ENCODE peak calls at places on chromosomes 7 and 10, in ten cellular contexts. C, D, H, V, J, P, X, L, Z and T are unnamed samples.

GRCh38 chr7:45196374-45196773 is 38.8 kb downstream of the RAMP3 start:
- DNase-seq in C (no peak), D (no peak), H (peak; percentile 62), V (peak; percentile 74), J (peak; percentile 46), P (peak; percentile 38), X (no peak), L (no peak), Z (no peak), T (no peak)

GRCh38 chr7:83681200-83681599 is 32.3 kb upstream of the SEMA3E start:
- DNase-seq in C (no peak), D (no peak), H (no peak), V (no peak), J (no peak), P (no peak), X (no peak), L (no peak), Z (no peak), T (no peak)

GRCh38 chr10:91707236-91707635 is 74.4 kb upstream of the PPP1R3C start:
- DNase-seq in C (peak; percentile 1), D (no peak), H (no peak), V (no peak), J (no peak), P (no peak), X (no peak), L (no peak), Z (no peak), T (no peak)

GRCh38 chr10:78803710-78804109 is 265.1 kb upstream of the ZMIZ1 start:
- DNase-seq in C (no peak), D (no peak), H (no peak), V (no peak), J (no peak), P (no peak), X (no peak), L (no peak), Z (no peak), T (no peak)

GRCh38 chr10:13349776-13350274 is 1.7 kb upstream of the SEPHS1 start:
- DNase-seq in C (peak; percentile 40), D (peak; percentile 59), H (peak; percentile 42), V (peak; percentile 20), J (peak; percentile 7), P (peak; percentile 31), X (no peak), L (peak; percentile 50), Z (no peak), T (peak; percentile 53)

GRCh38 chr10:110138197-110138812 is 69.1 kb upstream of the MXI1 start:
- DNase-seq in C (peak; percentile 65), D (peak; percentile 71), H (no peak), V (no peak), J (no peak), P (no peak), X (peak; percentile 76), L (no peak), Z (peak; percentile 25), T (no peak)

GRCh38 chr7:46713868-46714596 is 793.0 kb upstream of the IGFBP3 start:
- DNase-seq in C (no peak), D (no peak), H (no peak), V (no peak), J (no peak), P (no peak), X (no peak), L (peak; percentile 55), Z (no peak), T (no peak)

GRCh38 chr10:97583476-97583875 is 713 bp upstream of the HOGA1 start:
- DNase-seq in C (no peak), D (no peak), H (no peak), V (no peak), J (no peak), P (no peak), X (no peak), L (no peak), Z (no peak), T (no peak)

GRCh38 chr10:92222603-92223275 is 68.1 kb downstream of the CPEB3 start:
- DNase-seq in C (no peak), D (peak; percentile 85), H (no peak), V (no peak), J (no peak), P (no peak), X (no peak), L (no peak), Z (no peak), T (no peak)

GRCh38 chr7:113548137-113548536 is 370.7 kb downstream of the PPP1R3A start:
- DNase-seq in C (no peak), D (no peak), H (no peak), V (no peak), J (no peak), P (no peak), X (no peak), L (no peak), Z (no peak), T (no peak)

GRCh38 chr7:143042821-143043271 is 9.3 kb upstream of the OR6V1 start:
- DNase-seq in C (no peak), D (no peak), H (no peak), V (no peak), J (no peak), P (no peak), X (no peak), L (no peak), Z (no peak), T (no peak)

GRCh38 chr10:93337309-93337721 is 144.8 kb downstream of the MYOF start:
- DNase-seq in C (no peak), D (no peak), H (no peak), V (no peak), J (no peak), P (no peak), X (no peak), L (no peak), Z (no peak), T (no peak)

GRCh38 chr7:131517218-131517923 is 39.1 kb downstream of the PODXL start:
- DNase-seq in C (no peak), D (no peak), H (no peak), V (no peak), J (no peak), P (no peak), X (no peak), L (no peak), Z (no peak), T (no peak)

GRCh38 chr10:133122171-133122935 is 34.6 kb downstream of the ADGRA1 start:
- DNase-seq in C (no peak), D (no peak), H (no peak), V (no peak), J (no peak), P (no peak), X (no peak), L (no peak), Z (no peak), T (no peak)

GRCh38 chr10:35572583-35572982 is 32.6 kb upstream of the GJD4 start:
- DNase-seq in C (no peak), D (peak; percentile 48), H (no peak), V (no peak), J (no peak), P (no peak), X (no peak), L (no peak), Z (no peak), T (no peak)

GRCh38 chr7:52143219-52143618 is 826.6 kb upstream of the COBL start:
- DNase-seq in C (no peak), D (no peak), H (no peak), V (no peak), J (no peak), P (no peak), X (no peak), L (no peak), Z (no peak), T (no peak)

GRCh38 chr10:44463511-44464121 is 78.7 kb upstream of the CXCL12 start:
- DNase-seq in C (no peak), D (peak; percentile 34), H (no peak), V (no peak), J (no peak), P (no peak), X (no peak), L (no peak), Z (no peak), T (no peak)

GRCh38 chr10:127919418-127920191 is 12.7 kb downstream of the PTPRE start:
- DNase-seq in C (no peak), D (peak; percentile 79), H (no peak), V (no peak), J (no peak), P (no peak), X (no peak), L (no peak), Z (no peak), T (peak; percentile 23)

GRCh38 chr7:36602975-36603887 is 121.1 kb downstream of the AOAH start:
- DNase-seq in C (no peak), D (no peak), H (no peak), V (no peak), J (no peak), P (no peak), X (peak; percentile 15), L (no peak), Z (no peak), T (no peak)

GRCh38 chr10:119090968-119091367 is 10.4 kb upstream of the EIF3A start:
- DNase-seq in C (no peak), D (peak; percentile 91), H (no peak), V (peak; percentile 42), J (no peak), P (no peak), X (no peak), L (no peak), Z (no peak), T (no peak)

GRCh38 chr10:85490431-85490830 is 876.2 kb downstream of the GRID1 start:
- DNase-seq in C (peak; percentile 72), D (no peak), H (no peak), V (no peak), J (no peak), P (no peak), X (no peak), L (no peak), Z (no peak), T (no peak)

GRCh38 chr7:102146989-102147388 is 139.7 kb upstream of the SH2B2 start:
- DNase-seq in C (no peak), D (peak; percentile 44), H (no peak), V (no peak), J (no peak), P (no peak), X (no peak), L (peak; percentile 79), Z (no peak), T (no peak)

GRCh38 chr7:50954716-50955115 is 172.0 kb upstream of the GRB10 start:
- DNase-seq in C (no peak), D (no peak), H (no peak), V (no peak), J (no peak), P (no peak), X (no peak), L (no peak), Z (no peak), T (no peak)

GRCh38 chr7:141748401-141748800 is 10.2 kb downstream of the SSBP1 start:
- DNase-seq in C (no peak), D (no peak), H (no peak), V (no peak), J (no peak), P (no peak), X (no peak), L (no peak), Z (no peak), T (no peak)

GRCh38 chr7:151641587-151641986 is 121.9 kb upstream of the RHEB start:
- DNase-seq in C (no peak), D (no peak), H (no peak), V (no peak), J (no peak), P (no peak), X (no peak), L (no peak), Z (no peak), T (no peak)

GRCh38 chr10:103072276-103072675 is 120.8 kb downstream of the NT5C2 start:
- DNase-seq in C (no peak), D (no peak), H (no peak), V (no peak), J (no peak), P (no peak), X (no peak), L (no peak), Z (no peak), T (no peak)

GRCh38 chr10:94205370-94205930 is 157.3 kb downstream of the NOC3L start:
- DNase-seq in C (no peak), D (peak; percentile 76), H (no peak), V (no peak), J (no peak), P (no peak), X (no peak), L (no peak), Z (no peak), T (no peak)

GRCh38 chr7:71591876-71592275 is 459.9 kb downstream of the GALNT17 start:
- DNase-seq in C (no peak), D (no peak), H (no peak), V (no peak), J (no peak), P (no peak), X (no peak), L (no peak), Z (no peak), T (no peak)